ENCODE peak calls at places on chromosomes 7 and 10, in eight cellular contexts. One of them, this sample, is unnamed.

GRCh38 chr10:129888784-129889616 is 75.1 kb downstream of the EBF3 start:
- DNase-seq in NCI-H510A: no peak
- DNase-seq in G401: peak; percentile 17
- DNase-seq in DMS79: no peak
- DNase-seq in CD4-positive, CD25-positive, alpha-beta regulatory T cell: peak; percentile 13
- DNase-seq in PC-3: peak; percentile 16
- DNase-seq in foreskin fibroblast: peak; percentile 50
- DNase-seq in GM12865: peak; percentile 26
- DNase-seq in this sample: peak; percentile 47

GRCh38 chr7:5497158-5498103 is 73.8 kb upstream of the TNRC18 start:
- DNase-seq in G401: no peak
- DNase-seq in foreskin fibroblast: no peak
- DNase-seq in NCI-H510A: no peak
- DNase-seq in DMS79: no peak
- DNase-seq in PC-3: no peak
- DNase-seq in GM12865: no peak
- DNase-seq in CD4-positive, CD25-positive, alpha-beta regulatory T cell: no peak
- DNase-seq in this sample: no peak

GRCh38 chr7:105028004-105028403 is 14.0 kb downstream of the KMT2E start:
- DNase-seq in DMS79: no peak
- DNase-seq in CD4-positive, CD25-positive, alpha-beta regulatory T cell: no peak
- DNase-seq in GM12865: peak; percentile 17
- DNase-seq in PC-3: no peak
- DNase-seq in NCI-H510A: no peak
- DNase-seq in foreskin fibroblast: no peak
- DNase-seq in G401: no peak
- DNase-seq in this sample: no peak

GRCh38 chr10:4283841-4284610 is 499.0 kb upstream of the KLF6 start:
- DNase-seq in NCI-H510A: no peak
- DNase-seq in DMS79: no peak
- DNase-seq in CD4-positive, CD25-positive, alpha-beta regulatory T cell: no peak
- DNase-seq in foreskin fibroblast: peak; percentile 93
- DNase-seq in G401: peak; percentile 12
- DNase-seq in PC-3: no peak
- DNase-seq in GM12865: no peak
- DNase-seq in this sample: no peak

GRCh38 chr7:33841658-33842057 is 63.7 kb upstream of the BMPER start:
- DNase-seq in NCI-H510A: peak; percentile 66
- DNase-seq in DMS79: no peak
- DNase-seq in CD4-positive, CD25-positive, alpha-beta regulatory T cell: no peak
- DNase-seq in G401: no peak
- DNase-seq in PC-3: peak; percentile 56
- DNase-seq in foreskin fibroblast: peak; percentile 63
- DNase-seq in GM12865: no peak
- DNase-seq in this sample: peak; percentile 55

GRCh38 chr7:126569402-126569801 is 683.3 kb downstream of the GRM8 start:
- DNase-seq in CD4-positive, CD25-positive, alpha-beta regulatory T cell: no peak
- DNase-seq in DMS79: peak; percentile 18
- DNase-seq in foreskin fibroblast: no peak
- DNase-seq in NCI-H510A: no peak
- DNase-seq in GM12865: peak; percentile 60
- DNase-seq in PC-3: no peak
- DNase-seq in G401: no peak
- DNase-seq in this sample: peak; percentile 35

GRCh38 chr10:15426558-15426957 is 55.5 kb upstream of the FAM171A1 start:
- DNase-seq in DMS79: no peak
- DNase-seq in G401: no peak
- DNase-seq in NCI-H510A: no peak
- DNase-seq in CD4-positive, CD25-positive, alpha-beta regulatory T cell: no peak
- DNase-seq in GM12865: peak; percentile 25
- DNase-seq in PC-3: no peak
- DNase-seq in foreskin fibroblast: no peak
- DNase-seq in this sample: no peak

GRCh38 chr10:12717981-12718707 is 283.4 kb downstream of the CCDC3 start:
- DNase-seq in NCI-H510A: no peak
- DNase-seq in PC-3: peak; percentile 75
- DNase-seq in GM12865: no peak
- DNase-seq in CD4-positive, CD25-positive, alpha-beta regulatory T cell: no peak
- DNase-seq in DMS79: no peak
- DNase-seq in G401: no peak
- DNase-seq in foreskin fibroblast: no peak
- DNase-seq in this sample: no peak

GRCh38 chr10:122854648-122855047 is 9.0 kb upstream of the CUZD1 start:
- DNase-seq in DMS79: no peak
- DNase-seq in CD4-positive, CD25-positive, alpha-beta regulatory T cell: no peak
- DNase-seq in G401: no peak
- DNase-seq in PC-3: peak; percentile 88
- DNase-seq in GM12865: no peak
- DNase-seq in foreskin fibroblast: peak; percentile 93
- DNase-seq in NCI-H510A: no peak
- DNase-seq in this sample: peak; percentile 94

GRCh38 chr7:155917836-155918385 is 105.6 kb upstream of the SHH start:
- DNase-seq in GM12865: no peak
- DNase-seq in foreskin fibroblast: no peak
- DNase-seq in G401: no peak
- DNase-seq in CD4-positive, CD25-positive, alpha-beta regulatory T cell: no peak
- DNase-seq in DMS79: no peak
- DNase-seq in PC-3: no peak
- DNase-seq in NCI-H510A: no peak
- DNase-seq in this sample: no peak

GRCh38 chr10:70255329-70256299 is 22.4 kb upstream of the PPA1 start:
- DNase-seq in DMS79: no peak
- DNase-seq in PC-3: peak; percentile 65
- DNase-seq in GM12865: no peak
- DNase-seq in G401: no peak
- DNase-seq in NCI-H510A: no peak
- DNase-seq in CD4-positive, CD25-positive, alpha-beta regulatory T cell: no peak
- DNase-seq in foreskin fibroblast: peak; percentile 24
- DNase-seq in this sample: no peak

GRCh38 chr7:1856161-1856965 is 186.3 kb downstream of the ELFN1 start:
- DNase-seq in NCI-H510A: no peak
- DNase-seq in DMS79: no peak
- DNase-seq in GM12865: no peak
- DNase-seq in G401: no peak
- DNase-seq in PC-3: no peak
- DNase-seq in foreskin fibroblast: peak; percentile 1
- DNase-seq in CD4-positive, CD25-positive, alpha-beta regulatory T cell: no peak
- DNase-seq in this sample: no peak

GRCh38 chr7:150993511-150993910 is 2.7 kb downstream of the NOS3 start:
- DNase-seq in GM12865: no peak
- DNase-seq in NCI-H510A: no peak
- DNase-seq in PC-3: no peak
- DNase-seq in G401: no peak
- DNase-seq in DMS79: no peak
- DNase-seq in foreskin fibroblast: no peak
- DNase-seq in CD4-positive, CD25-positive, alpha-beta regulatory T cell: no peak
- DNase-seq in this sample: no peak

GRCh38 chr7:1721047-1721687 is 51.1 kb downstream of the ELFN1 start:
- DNase-seq in PC-3: no peak
- DNase-seq in NCI-H510A: no peak
- DNase-seq in foreskin fibroblast: peak; percentile 18
- DNase-seq in G401: no peak
- DNase-seq in GM12865: no peak
- DNase-seq in DMS79: no peak
- DNase-seq in CD4-positive, CD25-positive, alpha-beta regulatory T cell: no peak
- DNase-seq in this sample: peak; percentile 21

GRCh38 chr7:105652359-105652993 is 71.2 kb upstream of the EFCAB10 start:
- DNase-seq in GM12865: peak; percentile 72
- DNase-seq in PC-3: peak; percentile 92
- DNase-seq in foreskin fibroblast: peak; percentile 88
- DNase-seq in DMS79: peak; percentile 71
- DNase-seq in NCI-H510A: peak; percentile 47
- DNase-seq in G401: peak; percentile 86
- DNase-seq in CD4-positive, CD25-positive, alpha-beta regulatory T cell: peak; percentile 59
- DNase-seq in this sample: peak; percentile 71

GRCh38 chr7:151454932-151455530 is 15.1 kb upstream of the CRYGN start:
- DNase-seq in foreskin fibroblast: no peak
- DNase-seq in G401: no peak
- DNase-seq in PC-3: no peak
- DNase-seq in DMS79: no peak
- DNase-seq in CD4-positive, CD25-positive, alpha-beta regulatory T cell: no peak
- DNase-seq in GM12865: no peak
- DNase-seq in NCI-H510A: no peak
- DNase-seq in this sample: no peak

GRCh38 chr10:125782661-125783060 is 7.0 kb upstream of the MMP21 start:
- DNase-seq in CD4-positive, CD25-positive, alpha-beta regulatory T cell: no peak
- DNase-seq in PC-3: no peak
- DNase-seq in G401: no peak
- DNase-seq in GM12865: no peak
- DNase-seq in NCI-H510A: no peak
- DNase-seq in DMS79: no peak
- DNase-seq in foreskin fibroblast: peak; percentile 17
- DNase-seq in this sample: peak; percentile 18

GRCh38 chr10:69730251-69731156 is 71.2 kb upstream of the COL13A1 start:
- DNase-seq in NCI-H510A: no peak
- DNase-seq in foreskin fibroblast: peak; percentile 72
- DNase-seq in DMS79: no peak
- DNase-seq in GM12865: no peak
- DNase-seq in G401: no peak
- DNase-seq in CD4-positive, CD25-positive, alpha-beta regulatory T cell: no peak
- DNase-seq in PC-3: no peak
- DNase-seq in this sample: no peak

This sample was measured in ELR.